ENCODE peak calls at places on chromosomes 4 and X, in eight cellular contexts. X is RWPE2, Z is PC-3, N is A549, S is DND-41, M is stomach, U is heart right ventricle, A is mammary epithelial cell. C is an unnamed sample.

GRCh38 chrX:31629195-31629594 is 557.4 kb upstream of the FTHL17 start:
- DNase-seq in X (no peak), U (no peak), N (no peak), M (no peak), S (no peak), Z (no peak), A (no peak), C (no peak)

GRCh38 chrX:40749874-40750273 is 14.5 kb upstream of the MED14 start:
- DNase-seq in A (no peak), U (no peak), X (no peak), Z (no peak), S (no peak), N (no peak), M (no peak), C (no peak)

GRCh38 chr4:152106781-152107321 is 346.0 kb upstream of the GATB start:
- DNase-seq in X (no peak), M (no peak), S (no peak), U (no peak), A (no peak), N (peak), Z (peak), C (no peak)

GRCh38 chrX:38452603-38453002 is 100.2 kb downstream of the OTC start:
- DNase-seq in N (no peak), Z (no peak), X (no peak), M (no peak), U (no peak), A (no peak), S (no peak), C (no peak)

GRCh38 chr4:8228319-8229250 is 29.5 kb downstream of the SH3TC1 start:
- DNase-seq in S (peak), Z (peak), N (peak), A (peak), X (no peak), M (peak), U (peak), C (peak)

GRCh38 chrX:122188751-122189150 is 995.3 kb upstream of the GRIA3 start:
- DNase-seq in S (no peak), N (no peak), U (no peak), A (peak), M (no peak), X (no peak), Z (peak), C (no peak)

GRCh38 chr4:98976716-98977115 is 18.8 kb upstream of the METAP1 start:
- DNase-seq in N (no peak), Z (peak), X (no peak), A (peak), M (no peak), U (no peak), S (no peak), C (no peak)

GRCh38 chr4:73068496-73069337 is 799 bp downstream of the COX18 start:
- DNase-seq in X (no peak), M (no peak), Z (peak), U (no peak), S (peak), A (peak), N (peak), C (no peak)

GRCh38 chr4:40995850-40996249 is 218.5 kb downstream of the APBB2 start:
- DNase-seq in X (no peak), M (no peak), A (no peak), N (no peak), Z (no peak), U (no peak), S (no peak), C (no peak)

DNA sequence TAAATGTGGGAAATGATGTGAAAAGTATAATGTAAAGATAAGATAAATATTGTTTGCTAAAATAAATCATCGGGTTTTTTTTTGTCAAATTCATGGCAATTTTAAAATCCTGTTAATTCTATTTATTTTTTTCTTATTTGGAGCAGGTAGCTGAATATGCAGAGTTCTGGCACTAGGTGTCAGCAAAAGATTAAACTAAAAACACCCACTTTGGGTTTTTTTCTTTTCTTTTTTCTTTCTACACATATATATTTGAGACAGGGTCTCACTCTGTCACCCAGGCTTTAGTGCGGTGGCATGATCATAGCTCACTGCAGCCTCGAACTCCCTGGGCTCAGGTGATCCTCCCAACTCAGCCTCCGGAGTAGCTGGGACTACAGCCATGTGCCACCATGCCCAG is 6.9 kb upstream of the RAP2C start:
- DNase-seq in X (no peak), U (no peak), A (no peak), Z (peak), N (no peak), M (no peak), S (no peak), C (no peak)
- TF ChIP-seq CTCF in X (peak), U (peak), A (peak), Z (peak), N (peak), M (peak), S (peak), C (peak)

GRCh38 chr4:186952709-186953108 is 229.1 kb upstream of the FAT1 start:
- DNase-seq in Z (no peak), M (no peak), X (no peak), S (no peak), N (no peak), U (no peak), A (no peak), C (no peak)

GRCh38 chr4:186946140-186946539 is 222.5 kb upstream of the FAT1 start:
- DNase-seq in X (no peak), N (no peak), S (no peak), M (no peak), A (no peak), Z (no peak), U (no peak), C (no peak)

GRCh38 chr4:186946682-186947294 is 223.1 kb upstream of the FAT1 start:
- DNase-seq in U (no peak), X (no peak), Z (peak), N (peak), A (no peak), M (peak), S (no peak), C (no peak)

GRCh38 chr4:186949847-186950246 is 226.2 kb upstream of the FAT1 start:
- DNase-seq in S (no peak), M (no peak), X (no peak), N (no peak), Z (no peak), U (no peak), A (no peak), C (no peak)

GRCh38 chr4:186948361-186949291 is 225.0 kb upstream of the FAT1 start:
- DNase-seq in X (no peak), M (no peak), U (peak), A (no peak), Z (peak), S (no peak), N (peak), C (no peak)
- H3K27ac ChIP-seq in X (no peak), M (no peak), U (peak), A (no peak), Z (no peak), S (no peak), N (no peak), C (no peak)

GRCh38 chrX:126170715-126171114 is 4.6 kb upstream of the DCAF12L2 start:
- DNase-seq in X (no peak), M (no peak), N (peak), A (no peak), S (no peak), Z (no peak), U (no peak), C (no peak)

GRCh38 chrX:126167560-126167959 is 1.5 kb upstream of the DCAF12L2 start:
- DNase-seq in Z (no peak), N (no peak), S (no peak), M (no peak), A (no peak), X (no peak), U (no peak), C (no peak)

GRCh38 chrX:126165401-126165720 is 728 bp downstream of the DCAF12L2 start:
- DNase-seq in M (no peak), N (no peak), X (no peak), Z (no peak), S (no peak), A (no peak), U (no peak), C (no peak)

GRCh38 chrX:126164689-126165400 is 1.2 kb downstream of the DCAF12L2 start:
- DNase-seq in N (no peak), X (peak), S (no peak), M (no peak), Z (no peak), A (no peak), U (no peak), C (no peak)

DNA sequence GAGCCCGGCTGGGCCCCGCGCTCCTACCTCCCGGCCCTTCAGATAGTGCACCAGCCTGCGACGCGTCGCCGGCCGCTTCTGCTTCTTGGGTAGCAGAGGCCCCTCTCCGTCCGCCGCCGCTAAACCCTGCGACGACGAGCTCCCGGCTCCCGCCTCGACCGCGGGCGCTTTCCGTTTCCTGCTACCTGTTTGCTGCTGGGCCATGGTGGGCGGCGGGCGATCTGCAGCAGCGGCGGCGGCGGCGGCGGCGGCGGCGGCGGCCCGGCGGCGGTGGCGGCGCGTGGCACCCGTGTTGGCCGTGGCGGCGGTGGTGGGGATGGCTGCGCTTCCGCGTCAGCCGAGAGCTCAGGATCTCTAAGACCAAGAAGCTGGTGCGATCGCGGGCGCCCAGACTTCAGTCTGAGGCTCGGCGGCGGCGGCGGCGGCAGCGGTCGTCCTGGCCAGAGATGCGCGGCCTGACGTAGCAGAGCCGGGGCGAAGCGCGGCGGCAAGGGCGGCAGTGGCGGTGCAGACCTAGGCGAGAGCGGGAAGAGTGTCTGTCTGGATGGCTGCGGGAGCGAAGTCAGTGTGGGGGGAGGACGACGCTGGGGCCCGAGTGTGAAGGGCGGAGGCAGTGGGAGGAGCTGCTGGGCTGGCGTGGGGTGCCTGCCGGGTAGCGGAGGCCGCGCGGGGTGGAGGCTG is at the start of gene DCAF12L2:
- DNase-seq in X (no peak), A (no peak), U (no peak), M (no peak), N (peak), S (no peak), Z (no peak), C (no peak)
- H3K4me3 ChIP-seq in X (peak), A (no peak), U (peak), M (peak), N (peak), S (no peak), Z (peak), C (peak)

DNA sequence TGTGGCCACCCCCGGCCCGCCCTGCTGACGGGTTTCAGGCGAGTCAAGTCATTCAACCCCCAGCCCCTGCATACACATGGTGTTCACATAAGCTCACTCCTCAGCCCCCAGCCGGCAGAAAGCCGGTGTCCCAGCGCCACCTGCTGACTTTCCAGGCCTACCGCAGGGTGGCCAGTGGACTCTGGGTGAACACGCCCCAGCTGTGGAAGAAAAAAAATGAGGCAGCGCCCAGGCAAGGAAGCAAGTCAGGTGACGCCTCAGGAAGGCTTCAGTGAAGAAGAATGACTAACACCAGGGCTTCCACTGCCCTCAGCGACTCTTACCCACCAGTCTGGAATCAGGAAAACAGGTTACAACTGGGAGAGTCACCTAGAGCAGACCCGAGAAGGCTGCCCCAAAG is 15.8 kb downstream of the BCAP31 start:
- DNase-seq in Z (peak), M (peak), X (peak), S (peak), U (peak), A (peak), N (peak), C (peak)
- TF ChIP-seq CTCF in Z (peak), M (peak), X (peak), S (peak), U (peak), A (peak), N (peak), C (peak)

DNA sequence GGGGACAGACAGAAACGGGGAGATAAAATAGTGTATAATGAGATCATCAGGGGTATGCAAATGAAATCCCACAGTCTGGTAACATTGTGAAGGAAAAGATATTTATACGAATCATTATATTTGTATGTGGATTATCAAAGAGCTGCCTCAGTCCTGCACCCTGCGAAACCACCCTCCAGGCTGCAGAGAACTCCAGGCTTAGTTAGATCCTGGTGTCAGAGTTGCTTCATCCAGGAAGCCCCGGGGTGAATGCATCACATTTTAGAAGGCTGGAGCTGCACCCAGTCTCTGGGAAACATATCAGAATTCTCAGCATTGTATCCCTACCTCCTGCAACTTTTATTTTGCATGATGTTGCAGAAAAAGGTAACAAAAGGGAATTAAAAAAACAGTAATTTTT is 299.3 kb upstream of the CLNK start:
- DNase-seq in N (no peak), S (no peak), X (no peak), U (no peak), M (no peak), Z (no peak), A (no peak), C (no peak)
- H3K27ac ChIP-seq in N (no peak), S (no peak), X (no peak), U (no peak), M (no peak), Z (no peak), A (no peak), C (no peak)